ENCODE peak calls at places on chromosomes 7 and 10, in nine cellular contexts. H is GM23248; P is upper lobe of right lung; Y is activated CD8-positive, alpha-beta memory T cell treated with anti-CD3 and anti-CD28 coated beads, Interleukin-2, amount 50 U/mL, for 48 hours; U is A549; S is CD4-positive, alpha-beta T cell; K is stimulated activated naive CD4-positive, alpha-beta T cell; G is iPS-NIHi11; I is HEK293T. T is an unnamed sample.
A peak's percentile ranks its signal among the peaks of the same experiment; 100 is the strongest.

GRCh38 chr7:11760372-11760771 is 71.6 kb downstream of the THSD7A start:
- DNase-seq in H (peak; percentile 3), P (no peak), Y (no peak), U (peak; percentile 64), S (no peak), K (no peak), G (no peak), I (peak; percentile 45), T (peak; percentile 56)

GRCh38 chr10:8181496-8182174 is 127.1 kb downstream of the GATA3 start:
- DNase-seq in H (no peak), P (no peak), Y (no peak), U (no peak), S (no peak), K (no peak), G (no peak), I (no peak), T (no peak)

GRCh38 chr7:51351661-51352060 is 35.1 kb upstream of the COBL start:
- DNase-seq in H (peak; percentile 53), P (no peak), Y (no peak), U (no peak), S (no peak), K (no peak), G (no peak), I (no peak), T (no peak)

GRCh38 chr10:42830237-42830636 is 47.6 kb downstream of the BMS1 start:
- DNase-seq in H (no peak), P (no peak), Y (no peak), U (no peak), S (no peak), K (no peak), G (no peak), I (no peak), T (no peak)

GRCh38 chr7:94142281-94142680 is 138.1 kb upstream of the BET1 start:
- DNase-seq in H (no peak), P (no peak), Y (no peak), U (no peak), S (no peak), K (no peak), G (no peak), I (no peak), T (no peak)

GRCh38 chr10:25978771-25979170 is 44.7 kb downstream of the MYO3A start:
- DNase-seq in H (no peak), P (no peak), Y (no peak), U (no peak), S (no peak), K (no peak), G (no peak), I (no peak), T (no peak)

GRCh38 chr10:115861864-115862263 is 411.1 kb downstream of the GFRA1 start:
- DNase-seq in H (peak; percentile 81), P (no peak), Y (no peak), U (peak; percentile 12), S (no peak), K (no peak), G (no peak), I (no peak), T (no peak)

GRCh38 chr7:94212160-94212559 is 182.5 kb upstream of the COL1A2 start:
- DNase-seq in H (no peak), P (no peak), Y (no peak), U (no peak), S (no peak), K (no peak), G (no peak), I (no peak), T (no peak)

GRCh38 chr7:121529003-121529402 is 132.9 kb upstream of the FAM3C start:
- DNase-seq in H (peak; percentile 37), P (no peak), Y (no peak), U (no peak), S (no peak), K (no peak), G (no peak), I (no peak), T (no peak)

GRCh38 chr10:48251152-48251524 is 23.4 kb downstream of the FRMPD2 start:
- DNase-seq in H (no peak), P (no peak), Y (no peak), U (no peak), S (no peak), K (no peak), G (no peak), I (no peak), T (peak; percentile 13)

GRCh38 chr10:128077155-128077875 is 48.9 kb downstream of the MKI67 start:
- DNase-seq in H (no peak), P (peak; percentile 51), Y (peak; percentile 43), U (no peak), S (no peak), K (no peak), G (no peak), I (no peak), T (no peak)

GRCh38 chr7:55005241-55005836 is 13.5 kb upstream of the EGFR start:
- DNase-seq in H (peak; percentile 12), P (no peak), Y (no peak), U (no peak), S (no peak), K (no peak), G (no peak), I (no peak), T (no peak)

GRCh38 chr10:6778992-6779701 is 199.1 kb upstream of the PRKCQ start:
- DNase-seq in H (peak; percentile 99), P (no peak), Y (no peak), U (peak; percentile 97), S (no peak), K (no peak), G (peak; percentile 44), I (no peak), T (peak; percentile 39)

GRCh38 chr10:95374597-95375209 is 83.9 kb upstream of the PDLIM1 start:
- DNase-seq in H (peak; percentile 80), P (peak; percentile 78), Y (peak; percentile 87), U (peak; percentile 84), S (no peak), K (peak; percentile 4), G (peak; percentile 87), I (peak; percentile 90), T (peak; percentile 91)

GRCh38 chr7:127571741-127572505 is 13.5 kb downstream of the GCC1 start:
- DNase-seq in H (no peak), P (no peak), Y (no peak), U (no peak), S (no peak), K (no peak), G (no peak), I (no peak), T (no peak)

GRCh38 chr7:318476-319266 is 28.7 kb downstream of the FOXL3 start:
- DNase-seq in H (no peak), P (no peak), Y (no peak), U (no peak), S (no peak), K (no peak), G (no peak), I (no peak), T (no peak)

GRCh38 chr7:106112972-106113421 is 885 bp upstream of the SYPL1 start:
- DNase-seq in H (no peak), P (no peak), Y (no peak), U (no peak), S (no peak), K (peak; percentile 15), G (no peak), I (no peak), T (no peak)

GRCh38 chr10:103960103-103960502 is 6.8 kb upstream of the SLK start:
- DNase-seq in H (no peak), P (no peak), Y (no peak), U (no peak), S (no peak), K (no peak), G (no peak), I (no peak), T (no peak)

GRCh38 chr7:44959433-44959951 is 19.3 kb downstream of the MYO1G start:
- DNase-seq in H (peak; percentile 57), P (peak; percentile 16), Y (peak; percentile 75), U (peak; percentile 46), S (no peak), K (peak; percentile 6), G (no peak), I (no peak), T (no peak)

T was measured in T47D.